ENCODE peak calls at places on chromosome 13, in nine cellular contexts. C, Z, N, H, U, M, B, J and W are unnamed samples.

GRCh38 chr13:105914637-105915036 is 620.8 kb downstream of the EFNB2 start:
- DNase-seq in C (no peak), Z (no peak), N (no peak), H (no peak), U (no peak), M (no peak), B (peak), J (no peak), W (peak)

GRCh38 chr13:81487151-81487550 is 1146.2 kb upstream of the SPRY2 start:
- DNase-seq in C (peak), Z (peak), N (no peak), H (peak), U (no peak), M (no peak), B (peak), J (peak), W (peak)

GRCh38 chr13:98824376-98825160 is 72.1 kb upstream of the SLC15A1 start:
- DNase-seq in C (no peak), Z (no peak), N (no peak), H (no peak), U (no peak), M (no peak), B (no peak), J (no peak), W (no peak)

GRCh38 chr13:25232937-25233515 is 54.3 kb downstream of the MTMR6 start:
- DNase-seq in C (no peak), Z (peak), N (no peak), H (peak), U (no peak), M (peak), B (peak), J (peak), W (peak)

GRCh38 chr13:87093399-87093798 is 577.8 kb upstream of the SLITRK5 start:
- DNase-seq in C (no peak), Z (no peak), N (no peak), H (no peak), U (no peak), M (no peak), B (no peak), J (no peak), W (no peak)

GRCh38 chr13:104296301-104296700 is 1230.1 kb upstream of the SLC10A2 start:
- DNase-seq in C (no peak), Z (no peak), N (no peak), H (no peak), U (no peak), M (no peak), B (no peak), J (no peak), W (no peak)

GRCh38 chr13:28329395-28330158 is 165.4 kb downstream of the FLT1 start:
- DNase-seq in C (no peak), Z (no peak), N (no peak), H (no peak), U (no peak), M (peak), B (no peak), J (no peak), W (no peak)

GRCh38 chr13:30832845-30833332 is 73.2 kb upstream of the MEDAG start:
- DNase-seq in C (peak), Z (peak), N (peak), H (peak), U (no peak), M (peak), B (no peak), J (peak), W (peak)

GRCh38 chr13:113929628-113930615 is 44.0 kb downstream of the C13orf46 start:
- DNase-seq in C (no peak), Z (no peak), N (no peak), H (no peak), U (no peak), M (no peak), B (no peak), J (no peak), W (no peak)

GRCh38 chr13:79423340-79423739 is 17.3 kb upstream of the RBM26 start:
- DNase-seq in C (no peak), Z (no peak), N (no peak), H (no peak), U (no peak), M (no peak), B (no peak), J (no peak), W (no peak)

GRCh38 chr13:108322206-108322824 is 52.8 kb downstream of the TNFSF13B start:
- DNase-seq in C (no peak), Z (peak), N (no peak), H (peak), U (no peak), M (peak), B (peak), J (peak), W (peak)

GRCh38 chr13:64446372-64446771 is 2783.8 kb downstream of the PCDH9 start:
- DNase-seq in C (no peak), Z (no peak), N (no peak), H (peak), U (no peak), M (no peak), B (peak), J (no peak), W (no peak)

GRCh38 chr13:32206097-32206740 is 108.9 kb downstream of the ZAR1L start:
- DNase-seq in C (no peak), Z (no peak), N (no peak), H (no peak), U (no peak), M (peak), B (no peak), J (no peak), W (no peak)